ENCODE peak calls at places on chromosomes 6 and 20, in nine cellular contexts. One of them, this sample, is unnamed.

GRCh38 chr6:132669690-132670291 is 10.8 kb upstream of the TAAR1 start:
- DNase-seq in prostate gland: no peak
- DNase-seq in bronchial epithelial cell: peak
- DNase-seq in HFF-Myc: peak
- DNase-seq in kidney epithelial cell: peak
- DNase-seq in choroid plexus epithelial cell: peak
- DNase-seq in sigmoid colon: no peak
- DNase-seq in HCT116: peak
- DNase-seq in astrocyte of the spinal cord: peak
- DNase-seq in this sample: peak

GRCh38 chr6:82145926-82146452 is 101.6 kb downstream of the IBTK start:
- DNase-seq in kidney epithelial cell: no peak
- DNase-seq in sigmoid colon: no peak
- DNase-seq in HCT116: no peak
- DNase-seq in choroid plexus epithelial cell: no peak
- DNase-seq in prostate gland: no peak
- DNase-seq in HFF-Myc: no peak
- DNase-seq in astrocyte of the spinal cord: peak
- DNase-seq in bronchial epithelial cell: no peak
- DNase-seq in this sample: no peak

GRCh38 chr20:38317422-38317821 is 13.5 kb downstream of the BPI start:
- DNase-seq in prostate gland: no peak
- DNase-seq in kidney epithelial cell: no peak
- DNase-seq in bronchial epithelial cell: no peak
- DNase-seq in astrocyte of the spinal cord: no peak
- DNase-seq in sigmoid colon: no peak
- DNase-seq in choroid plexus epithelial cell: no peak
- DNase-seq in HFF-Myc: no peak
- DNase-seq in HCT116: no peak
- DNase-seq in this sample: no peak

GRCh38 chr6:22418714-22419113 is 121.9 kb upstream of the PRL start:
- DNase-seq in HFF-Myc: no peak
- DNase-seq in prostate gland: no peak
- DNase-seq in kidney epithelial cell: no peak
- DNase-seq in bronchial epithelial cell: no peak
- DNase-seq in choroid plexus epithelial cell: no peak
- DNase-seq in astrocyte of the spinal cord: no peak
- DNase-seq in HCT116: no peak
- DNase-seq in sigmoid colon: no peak
- DNase-seq in this sample: no peak

GRCh38 chr6:89895273-89895874 is 1.1 kb downstream of the GJA10 start:
- DNase-seq in HCT116: no peak
- DNase-seq in astrocyte of the spinal cord: peak
- DNase-seq in choroid plexus epithelial cell: peak
- DNase-seq in sigmoid colon: no peak
- DNase-seq in prostate gland: no peak
- DNase-seq in kidney epithelial cell: peak
- DNase-seq in bronchial epithelial cell: peak
- DNase-seq in HFF-Myc: peak
- DNase-seq in this sample: peak

GRCh38 chr6:72984981-72985665 is 240.2 kb downstream of the KHDC1L start:
- DNase-seq in HCT116: no peak
- DNase-seq in sigmoid colon: no peak
- DNase-seq in prostate gland: no peak
- DNase-seq in choroid plexus epithelial cell: no peak
- DNase-seq in bronchial epithelial cell: no peak
- DNase-seq in astrocyte of the spinal cord: peak
- DNase-seq in kidney epithelial cell: no peak
- DNase-seq in HFF-Myc: no peak
- DNase-seq in this sample: no peak

GRCh38 chr20:52826321-52826720 is 145.8 kb upstream of the TSHZ2 start:
- DNase-seq in kidney epithelial cell: no peak
- DNase-seq in choroid plexus epithelial cell: no peak
- DNase-seq in HFF-Myc: no peak
- DNase-seq in HCT116: no peak
- DNase-seq in bronchial epithelial cell: no peak
- DNase-seq in prostate gland: no peak
- DNase-seq in sigmoid colon: no peak
- DNase-seq in astrocyte of the spinal cord: no peak
- DNase-seq in this sample: no peak

GRCh38 chr6:14863896-14864850 is 381.7 kb upstream of the JARID2 start:
- DNase-seq in choroid plexus epithelial cell: no peak
- DNase-seq in prostate gland: no peak
- DNase-seq in sigmoid colon: no peak
- DNase-seq in kidney epithelial cell: no peak
- DNase-seq in astrocyte of the spinal cord: no peak
- DNase-seq in bronchial epithelial cell: no peak
- DNase-seq in HCT116: no peak
- DNase-seq in HFF-Myc: no peak
- DNase-seq in this sample: no peak

GRCh38 chr6:142705054-142705453 is 239.9 kb downstream of the HIVEP2 start:
- DNase-seq in sigmoid colon: no peak
- DNase-seq in HCT116: no peak
- DNase-seq in HFF-Myc: no peak
- DNase-seq in astrocyte of the spinal cord: no peak
- DNase-seq in prostate gland: no peak
- DNase-seq in bronchial epithelial cell: no peak
- DNase-seq in kidney epithelial cell: no peak
- DNase-seq in choroid plexus epithelial cell: no peak
- DNase-seq in this sample: no peak

GRCh38 chr6:387293-387694 is 4.3 kb upstream of the IRF4 start:
- DNase-seq in sigmoid colon: no peak
- DNase-seq in HFF-Myc: no peak
- DNase-seq in kidney epithelial cell: no peak
- DNase-seq in prostate gland: no peak
- DNase-seq in choroid plexus epithelial cell: no peak
- DNase-seq in bronchial epithelial cell: no peak
- DNase-seq in HCT116: no peak
- DNase-seq in astrocyte of the spinal cord: no peak
- DNase-seq in this sample: no peak

GRCh38 chr20:63172726-63173125 is 43.2 kb downstream of the YTHDF1 start:
- DNase-seq in choroid plexus epithelial cell: no peak
- DNase-seq in kidney epithelial cell: no peak
- DNase-seq in prostate gland: no peak
- DNase-seq in sigmoid colon: no peak
- DNase-seq in astrocyte of the spinal cord: no peak
- DNase-seq in HCT116: peak
- DNase-seq in HFF-Myc: no peak
- DNase-seq in bronchial epithelial cell: no peak
- DNase-seq in this sample: no peak

GRCh38 chr6:45438849-45439406 is 61.2 kb upstream of the SUPT3H start:
- DNase-seq in kidney epithelial cell: peak
- DNase-seq in sigmoid colon: no peak
- DNase-seq in HCT116: peak
- DNase-seq in bronchial epithelial cell: peak
- DNase-seq in astrocyte of the spinal cord: peak
- DNase-seq in choroid plexus epithelial cell: peak
- DNase-seq in prostate gland: peak
- DNase-seq in HFF-Myc: peak
- DNase-seq in this sample: no peak

GRCh38 chr6:148422085-148422484 is 79.4 kb downstream of the SASH1 start:
- DNase-seq in astrocyte of the spinal cord: no peak
- DNase-seq in kidney epithelial cell: peak
- DNase-seq in bronchial epithelial cell: no peak
- DNase-seq in HFF-Myc: no peak
- DNase-seq in prostate gland: no peak
- DNase-seq in choroid plexus epithelial cell: no peak
- DNase-seq in HCT116: no peak
- DNase-seq in sigmoid colon: no peak
- DNase-seq in this sample: peak

GRCh38 chr6:20211037-20211940 is 980 bp downstream of the MBOAT1 start:
- DNase-seq in sigmoid colon: no peak
- DNase-seq in HFF-Myc: no peak
- DNase-seq in choroid plexus epithelial cell: peak
- DNase-seq in kidney epithelial cell: no peak
- DNase-seq in astrocyte of the spinal cord: peak
- DNase-seq in HCT116: no peak
- DNase-seq in bronchial epithelial cell: peak
- DNase-seq in prostate gland: peak
- DNase-seq in this sample: no peak

GRCh38 chr6:6676910-6677441 is 88.5 kb downstream of the LY86 start:
- DNase-seq in HCT116: peak
- DNase-seq in sigmoid colon: peak
- DNase-seq in astrocyte of the spinal cord: peak
- DNase-seq in choroid plexus epithelial cell: peak
- DNase-seq in prostate gland: peak
- DNase-seq in bronchial epithelial cell: peak
- DNase-seq in kidney epithelial cell: no peak
- DNase-seq in HFF-Myc: peak
- DNase-seq in this sample: no peak

GRCh38 chr6:3940703-3941102 is 91.5 kb downstream of the FAM50B start:
- DNase-seq in astrocyte of the spinal cord: no peak
- DNase-seq in choroid plexus epithelial cell: no peak
- DNase-seq in sigmoid colon: no peak
- DNase-seq in HFF-Myc: no peak
- DNase-seq in bronchial epithelial cell: no peak
- DNase-seq in prostate gland: no peak
- DNase-seq in kidney epithelial cell: no peak
- DNase-seq in HCT116: no peak
- DNase-seq in this sample: no peak

GRCh38 chr20:17796096-17796563 is 96.4 kb downstream of the BANF2 start:
- DNase-seq in choroid plexus epithelial cell: peak
- DNase-seq in HCT116: no peak
- DNase-seq in kidney epithelial cell: no peak
- DNase-seq in astrocyte of the spinal cord: no peak
- DNase-seq in sigmoid colon: peak
- DNase-seq in HFF-Myc: no peak
- DNase-seq in prostate gland: no peak
- DNase-seq in bronchial epithelial cell: no peak
- DNase-seq in this sample: no peak

GRCh38 chr20:43827940-43828562 is 86.6 kb upstream of the TOX2 start:
- DNase-seq in bronchial epithelial cell: no peak
- DNase-seq in prostate gland: no peak
- DNase-seq in astrocyte of the spinal cord: no peak
- DNase-seq in sigmoid colon: peak
- DNase-seq in kidney epithelial cell: no peak
- DNase-seq in HCT116: no peak
- DNase-seq in HFF-Myc: no peak
- DNase-seq in choroid plexus epithelial cell: no peak
- DNase-seq in this sample: no peak

GRCh38 chr6:118281291-118281690 is 266.8 kb upstream of the PLN start:
- DNase-seq in prostate gland: no peak
- DNase-seq in HCT116: no peak
- DNase-seq in bronchial epithelial cell: no peak
- DNase-seq in astrocyte of the spinal cord: no peak
- DNase-seq in choroid plexus epithelial cell: no peak
- DNase-seq in kidney epithelial cell: no peak
- DNase-seq in HFF-Myc: no peak
- DNase-seq in sigmoid colon: no peak
- DNase-seq in this sample: no peak
- TF ChIP-seq CTCF in prostate gland: no peak
- TF ChIP-seq CTCF in HCT116: no peak
- TF ChIP-seq CTCF in bronchial epithelial cell: no peak
- TF ChIP-seq CTCF in astrocyte of the spinal cord: no peak
- TF ChIP-seq CTCF in choroid plexus epithelial cell: peak
- TF ChIP-seq CTCF in kidney epithelial cell: no peak
- TF ChIP-seq CTCF in HFF-Myc: no peak
- TF ChIP-seq CTCF in sigmoid colon: no peak
- TF ChIP-seq CTCF in this sample: no peak

GRCh38 chr6:153001767-153002612 is 519 bp downstream of the MTRF1L start:
- DNase-seq in sigmoid colon: no peak
- DNase-seq in kidney epithelial cell: no peak
- DNase-seq in HFF-Myc: no peak
- DNase-seq in choroid plexus epithelial cell: peak
- DNase-seq in prostate gland: no peak
- DNase-seq in astrocyte of the spinal cord: no peak
- DNase-seq in HCT116: no peak
- DNase-seq in bronchial epithelial cell: peak
- DNase-seq in this sample: no peak

GRCh38 chr6:153000243-153000642 is 2.3 kb downstream of the MTRF1L start:
- DNase-seq in astrocyte of the spinal cord: no peak
- DNase-seq in prostate gland: no peak
- DNase-seq in HCT116: no peak
- DNase-seq in sigmoid colon: no peak
- DNase-seq in bronchial epithelial cell: no peak
- DNase-seq in choroid plexus epithelial cell: no peak
- DNase-seq in HFF-Myc: no peak
- DNase-seq in kidney epithelial cell: no peak
- DNase-seq in this sample: no peak

GRCh38 chr6:153003294-153003645 is 761 bp upstream of the MTRF1L start:
- DNase-seq in choroid plexus epithelial cell: peak
- DNase-seq in prostate gland: no peak
- DNase-seq in HCT116: no peak
- DNase-seq in kidney epithelial cell: peak
- DNase-seq in bronchial epithelial cell: peak
- DNase-seq in astrocyte of the spinal cord: no peak
- DNase-seq in sigmoid colon: no peak
- DNase-seq in HFF-Myc: no peak
- DNase-seq in this sample: no peak

DNA sequence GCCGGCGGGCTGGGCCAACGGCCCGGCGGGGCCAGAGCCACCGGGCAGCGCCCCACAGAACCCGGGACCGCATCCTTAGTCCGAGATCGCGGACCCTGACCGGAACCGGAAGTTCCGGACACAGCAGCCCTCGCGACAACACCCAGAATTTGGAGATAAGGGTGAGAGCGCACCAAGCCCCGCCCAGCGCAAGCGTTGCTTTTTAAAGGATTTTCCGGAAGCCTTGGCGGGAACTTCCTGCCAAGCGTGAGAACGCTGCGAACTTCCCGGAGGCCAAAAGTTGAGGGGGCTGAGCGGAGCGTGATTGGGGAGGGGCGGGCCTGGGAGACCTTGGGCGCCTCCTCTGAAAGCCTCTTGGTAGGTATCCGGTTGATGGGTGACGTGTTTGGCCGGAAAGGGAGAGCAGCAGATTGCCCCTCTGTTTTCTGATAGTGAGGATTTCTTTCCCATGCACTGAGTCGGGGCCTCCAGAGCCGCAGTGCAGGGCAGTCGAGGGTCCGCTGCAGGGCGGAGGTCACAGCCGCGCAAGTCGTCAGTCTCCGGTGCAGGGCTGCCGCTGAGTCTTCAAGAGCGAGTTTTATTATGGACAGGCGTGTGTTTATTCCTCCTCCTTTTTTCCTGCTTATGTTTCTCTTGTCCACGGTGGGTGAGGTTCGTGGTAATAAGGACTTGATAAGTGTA is at the start of gene MTRF1L:
- DNase-seq in sigmoid colon: peak
- DNase-seq in bronchial epithelial cell: peak
- DNase-seq in HCT116: peak
- DNase-seq in choroid plexus epithelial cell: peak
- DNase-seq in astrocyte of the spinal cord: peak
- DNase-seq in prostate gland: peak
- DNase-seq in kidney epithelial cell: peak
- DNase-seq in HFF-Myc: peak
- DNase-seq in this sample: peak
- H3K4me3 ChIP-seq in sigmoid colon: peak
- H3K4me3 ChIP-seq in bronchial epithelial cell: peak
- H3K4me3 ChIP-seq in HCT116: peak
- H3K4me3 ChIP-seq in choroid plexus epithelial cell: peak
- H3K4me3 ChIP-seq in astrocyte of the spinal cord: peak
- H3K4me3 ChIP-seq in prostate gland: peak
- H3K4me3 ChIP-seq in kidney epithelial cell: peak
- H3K4me3 ChIP-seq in HFF-Myc: peak
- H3K4me3 ChIP-seq in this sample: peak

GRCh38 chr6:99130897-99131873 is 183.4 kb upstream of the FBXL4 start:
- DNase-seq in bronchial epithelial cell: no peak
- DNase-seq in HFF-Myc: no peak
- DNase-seq in sigmoid colon: no peak
- DNase-seq in astrocyte of the spinal cord: no peak
- DNase-seq in HCT116: no peak
- DNase-seq in kidney epithelial cell: no peak
- DNase-seq in choroid plexus epithelial cell: peak
- DNase-seq in prostate gland: no peak
- DNase-seq in this sample: no peak
- TF ChIP-seq CTCF in bronchial epithelial cell: no peak
- TF ChIP-seq CTCF in HFF-Myc: no peak
- TF ChIP-seq CTCF in sigmoid colon: no peak
- TF ChIP-seq CTCF in astrocyte of the spinal cord: no peak
- TF ChIP-seq CTCF in HCT116: no peak
- TF ChIP-seq CTCF in kidney epithelial cell: no peak
- TF ChIP-seq CTCF in choroid plexus epithelial cell: peak
- TF ChIP-seq CTCF in prostate gland: no peak
- TF ChIP-seq CTCF in this sample: peak

GRCh38 chr6:163671355-163671754 is 256.8 kb downstream of the QKI start:
- DNase-seq in HFF-Myc: no peak
- DNase-seq in sigmoid colon: no peak
- DNase-seq in kidney epithelial cell: no peak
- DNase-seq in HCT116: no peak
- DNase-seq in prostate gland: no peak
- DNase-seq in choroid plexus epithelial cell: no peak
- DNase-seq in astrocyte of the spinal cord: no peak
- DNase-seq in bronchial epithelial cell: no peak
- DNase-seq in this sample: no peak
- H3K4me3 ChIP-seq in HFF-Myc: no peak
- H3K4me3 ChIP-seq in sigmoid colon: no peak
- H3K4me3 ChIP-seq in kidney epithelial cell: no peak
- H3K4me3 ChIP-seq in HCT116: no peak
- H3K4me3 ChIP-seq in prostate gland: no peak
- H3K4me3 ChIP-seq in choroid plexus epithelial cell: no peak
- H3K4me3 ChIP-seq in astrocyte of the spinal cord: no peak
- H3K4me3 ChIP-seq in bronchial epithelial cell: no peak
- H3K4me3 ChIP-seq in this sample: no peak

This sample was measured in retinal pigment epithelial cell.